ENCODE peak calls at places on chromosomes 2 and 18, in five cellular contexts. B, D, R, C and S are unnamed samples.

GRCh38 chr18:13799396-13799795 is 24.6 kb upstream of the MC5R start:
- DNase-seq in B (no peak), D (no peak), R (no peak), C (no peak), S (no peak)

GRCh38 chr2:222708274-222708710 is 36.8 kb downstream of the MOGAT1 start:
- DNase-seq in B (peak; percentile 77), D (peak; percentile 64), R (peak; percentile 74), C (peak; percentile 53), S (peak; percentile 95)

GRCh38 chr2:171966268-171966667 is 33.5 kb upstream of the METAP1D start:
- DNase-seq in B (no peak), D (no peak), R (no peak), C (no peak), S (no peak)

GRCh38 chr2:170156592-170156991 is 21.4 kb upstream of the MYO3B start:
- DNase-seq in B (peak; percentile 19), D (no peak), R (peak; percentile 16), C (no peak), S (no peak)

GRCh38 chr2:145689277-145689676 is 1169.4 kb upstream of the ZEB2 start:
- DNase-seq in B (no peak), D (no peak), R (no peak), C (no peak), S (no peak)

GRCh38 chr18:2104620-2105462 is 466.5 kb downstream of the METTL4 start:
- DNase-seq in B (peak; percentile 33), D (peak; percentile 80), R (peak; percentile 24), C (peak; percentile 33), S (peak; percentile 17)

GRCh38 chr2:220259656-220260055 is 632.2 kb downstream of the SLC4A3 start:
- DNase-seq in B (no peak), D (no peak), R (no peak), C (no peak), S (no peak)

GRCh38 chr18:58221060-58221725 is 177.2 kb downstream of the NEDD4L start:
- DNase-seq in B (peak; percentile 66), D (peak; percentile 98), R (peak; percentile 53), C (no peak), S (peak; percentile 94)

GRCh38 chr2:233571462-233571861 is 4.9 kb upstream of the USP40 start:
- DNase-seq in B (no peak), D (no peak), R (no peak), C (no peak), S (no peak)

GRCh38 chr18:56869189-56869777 is 218.1 kb downstream of the WDR7 start:
- DNase-seq in B (peak; percentile 65), D (peak; percentile 51), R (peak; percentile 73), C (no peak), S (peak; percentile 77)

GRCh38 chr2:81087646-81088045 is 783.1 kb upstream of the LRRTM1 start:
- DNase-seq in B (peak; percentile 60), D (no peak), R (no peak), C (no peak), S (peak; percentile 0)

GRCh38 chr2:84970266-84970955 is 550 bp upstream of the KCMF1 start:
- DNase-seq in B (peak; percentile 65), D (peak; percentile 86), R (peak; percentile 36), C (no peak), S (peak; percentile 83)

GRCh38 chr18:13611058-13611615 is 115.2 kb downstream of the FAM210A start:
- DNase-seq in B (no peak), D (peak; percentile 71), R (peak; percentile 13), C (peak; percentile 24), S (peak; percentile 85)

GRCh38 chr2:183010112-183010511 is 28.1 kb downstream of the NCKAP1 start:
- DNase-seq in B (peak; percentile 64), D (peak; percentile 92), R (peak; percentile 88), C (peak; percentile 23), S (no peak)

GRCh38 chr2:155733091-155733870 is 599.2 kb downstream of the NR4A2 start:
- DNase-seq in B (no peak), D (no peak), R (no peak), C (no peak), S (no peak)

GRCh38 chr2:236916181-236916580 is 169.5 kb upstream of the COPS8 start:
- DNase-seq in B (no peak), D (no peak), R (no peak), C (no peak), S (no peak)

GRCh38 chr2:188623995-188624643 is 332.4 kb downstream of the GULP1 start:
- DNase-seq in B (peak; percentile 79), D (peak; percentile 80), R (peak; percentile 80), C (no peak), S (no peak)

GRCh38 chr2:166765141-166765540 is 123.1 kb upstream of the XIRP2 start:
- DNase-seq in B (no peak), D (peak; percentile 73), R (peak; percentile 34), C (no peak), S (no peak)

GRCh38 chr2:25377822-25378421 is 36.2 kb upstream of the DNMT3A start:
- DNase-seq in B (no peak), D (no peak), R (no peak), C (no peak), S (no peak)

GRCh38 chr2:197273485-197273884 is 37.1 kb downstream of the ANKRD44 start:
- DNase-seq in B (no peak), D (no peak), R (no peak), C (no peak), S (peak; percentile 41)

GRCh38 chr2:29527947-29528346 is 393.4 kb downstream of the ALK start:
- DNase-seq in B (no peak), D (no peak), R (no peak), C (no peak), S (no peak)

GRCh38 chr2:192017844-192018243 is 171.0 kb upstream of the CAVIN2 start:
- DNase-seq in B (no peak), D (peak; percentile 79), R (no peak), C (no peak), S (no peak)

GRCh38 chr18:78722391-78722790 is 257.2 kb upstream of the SALL3 start:
- DNase-seq in B (no peak), D (no peak), R (no peak), C (no peak), S (no peak)

GRCh38 chr18:78722959-78723706 is 256.5 kb upstream of the SALL3 start:
- DNase-seq in B (no peak), D (no peak), R (no peak), C (no peak), S (no peak)

GRCh38 chr18:78721281-78721949 is 258.2 kb upstream of the SALL3 start:
- DNase-seq in B (no peak), D (peak; percentile 57), R (no peak), C (no peak), S (no peak)

GRCh38 chr18:78720456-78721250 is 259.0 kb upstream of the SALL3 start:
- DNase-seq in B (no peak), D (peak; percentile 2), R (no peak), C (no peak), S (no peak)

DNA sequence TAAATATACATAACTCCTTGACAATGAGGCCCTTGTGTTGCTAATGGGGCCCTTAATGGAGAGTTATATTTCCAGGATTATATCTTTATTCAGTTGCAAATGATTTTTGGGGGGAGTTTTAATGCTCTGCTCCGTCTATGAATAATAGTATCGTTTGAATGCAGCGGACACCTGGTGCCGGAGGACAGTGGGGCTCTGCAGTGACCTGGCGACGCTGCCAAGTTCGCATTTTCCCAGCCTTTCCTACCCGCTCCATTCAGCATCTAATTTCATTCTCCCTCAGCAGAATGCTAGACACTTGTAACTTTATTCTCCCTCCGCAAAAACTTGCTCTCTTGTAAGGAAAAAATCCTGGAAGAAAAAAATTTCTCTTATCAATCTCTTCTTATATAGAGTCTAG is 257.6 kb upstream of the SALL3 start:
- DNase-seq in B (no peak), D (peak; percentile 6), R (no peak), C (no peak), S (no peak)
- H3K4me3 ChIP-seq in B (no peak overlapping the region), D (no peak overlapping the region), R (no peak overlapping the region), C (no peak overlapping the region), S (no peak overlapping the region)

DNA sequence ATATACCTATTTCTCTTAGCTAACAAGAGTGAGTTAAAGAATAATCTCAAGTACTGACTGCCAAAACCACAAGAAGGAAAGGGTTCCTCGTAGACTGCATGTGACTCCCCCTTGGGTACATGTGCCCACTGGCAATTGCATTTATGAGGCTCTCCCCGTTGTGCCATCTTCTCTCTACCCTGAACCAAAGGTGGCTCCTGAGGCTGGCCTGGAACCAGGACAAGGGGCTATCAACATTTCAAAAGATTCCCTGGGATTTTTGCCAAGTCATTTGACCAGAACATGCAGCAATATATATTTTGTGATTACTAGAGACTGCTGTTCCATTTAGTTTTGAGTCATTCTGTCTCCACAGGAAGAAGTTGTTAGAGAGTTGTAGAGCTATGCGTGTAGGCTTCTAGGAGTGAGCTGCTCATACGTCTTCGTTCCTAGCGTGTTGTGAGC is 45.8 kb downstream of the LAMA3 start:
- DNase-seq in B (peak; percentile 6), D (no peak), R (no peak), C (no peak), S (no peak)
- H4K8ac ChIP-seq in B (no peak overlapping the region), D (no peak overlapping the region), R (no peak overlapping the region), C (no peak overlapping the region), S (no peak overlapping the region)

GRCh38 chr2:32627441-32627900 is 379 bp upstream of the TTC27 start:
- DNase-seq in B (peak; percentile 62), D (peak; percentile 73), R (peak; percentile 34), C (peak; percentile 29), S (peak; percentile 40)

GRCh38 chr2:32624813-32625212 is 3.0 kb upstream of the TTC27 start:
- DNase-seq in B (no peak), D (no peak), R (no peak), C (no peak), S (no peak)

GRCh38 chr2:32623311-32623706 is 4.5 kb upstream of the TTC27 start:
- DNase-seq in B (no peak), D (no peak), R (no peak), C (no peak), S (no peak)

GRCh38 chr2:32627901-32628645 is at the start of gene TTC27:
- DNase-seq in B (peak; percentile 96), D (peak; percentile 98), R (peak; percentile 93), C (peak; percentile 75), S (peak; percentile 98)

DNA sequence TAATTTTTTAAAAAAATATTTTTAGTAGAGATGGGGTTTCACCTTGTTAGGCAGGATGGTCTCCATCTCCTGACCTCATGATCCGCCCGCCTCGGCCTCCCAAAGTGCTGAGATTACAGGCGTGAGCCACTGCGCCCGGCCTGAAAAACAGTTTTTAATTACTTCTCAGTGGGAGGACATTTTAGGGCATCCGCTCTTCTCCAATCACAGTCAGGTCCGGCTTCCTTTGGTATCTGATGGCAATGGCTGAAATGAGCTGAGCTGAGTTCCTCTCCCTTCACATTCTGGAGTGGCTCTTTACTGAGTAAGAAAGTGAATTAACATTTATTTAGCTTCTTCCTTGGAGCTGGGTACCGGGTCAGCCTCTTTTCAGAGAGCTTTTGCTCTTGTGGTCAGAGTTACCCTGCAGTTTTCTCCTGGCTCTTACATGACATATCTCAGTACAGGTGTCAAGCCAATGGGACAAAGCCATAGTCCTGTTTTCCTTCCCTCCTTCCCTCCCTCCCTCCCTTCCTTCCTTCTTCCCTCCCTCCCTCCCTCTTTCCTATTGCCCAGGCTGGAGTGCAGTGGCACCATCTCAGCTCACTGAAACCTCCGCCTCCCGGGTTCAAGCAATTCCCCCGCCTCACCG is 1.1 kb upstream of the TTC27 start:
- DNase-seq in B (no peak), D (peak; percentile 46), R (no peak), C (no peak), S (no peak)
- H3K4me3 ChIP-seq in B (peak overlapping the region; percentile 97), D (no peak overlapping the region), R (no peak overlapping the region), C (peak overlapping the region; percentile 96), S (no peak overlapping the region)

DNA sequence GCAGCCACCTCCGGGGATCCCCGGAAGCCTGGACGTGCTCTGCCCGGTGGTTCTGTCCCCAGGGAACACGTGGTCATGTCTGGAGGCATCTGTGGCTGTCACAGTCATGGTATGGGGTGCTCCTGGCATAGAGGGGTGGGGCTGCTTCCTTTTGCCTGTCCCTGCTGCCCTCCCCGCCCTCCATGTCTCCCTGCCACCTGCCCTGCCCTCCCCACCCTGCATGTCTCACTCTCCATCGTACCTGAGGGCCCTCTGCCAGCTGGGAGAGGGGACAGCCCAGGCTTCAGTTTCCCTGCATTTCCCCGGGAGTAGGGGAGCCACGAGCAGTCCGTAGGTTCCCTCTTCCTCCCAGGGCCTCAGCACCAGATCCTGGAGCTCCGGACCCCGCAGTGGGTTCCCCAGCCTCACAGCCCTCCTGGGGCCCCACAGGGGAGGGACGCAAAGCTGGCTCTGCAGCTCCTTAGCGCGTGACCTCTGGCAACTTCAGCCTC is 90.0 kb upstream of the CTDP1 start:
- DNase-seq in B (no peak), D (no peak), R (no peak), C (no peak), S (no peak)
- H4K8ac ChIP-seq in B (no peak overlapping the region), D (no peak overlapping the region), R (no peak overlapping the region), C (no peak overlapping the region), S (peak overlapping the region; percentile 29)